ENCODE peak calls at places on chromosome 7, in seven cellular contexts. X is Panc1; J is left lung; O is stimulated activated naive B cell treated with anti-CD40 and anti-IgM and Interleukin-4, amounts not matched to agents 10 μg/mL and 1 μg/mL and 100 μg/mL, for 72 hours; T is heart left ventricle; B is A549; L is esophagus mucosa. G is an unnamed sample.

GRCh38 chr7:16420649-16421332 is 547 bp downstream of the CRPPA start:
- ATAC-seq in X (peak; percentile 91), J (peak; percentile 92), O (peak; percentile 91), T (peak; percentile 92), B (peak; percentile 96), L (peak; percentile 94), G (peak; percentile 96)

GRCh38 chr7:44630791-44631457 is 24.5 kb downstream of the OGDH start:
- ATAC-seq in X (no peak), J (peak; percentile 7), O (no peak), T (no peak), B (no peak), L (no peak), G (no peak)

GRCh38 chr7:134789967-134790685 is 10.7 kb downstream of the CALD1 start:
- ATAC-seq in X (no peak), J (peak; percentile 75), O (no peak), T (peak; percentile 90), B (peak; percentile 34), L (no peak), G (no peak)

GRCh38 chr7:134298902-134299683 is 17.6 kb downstream of the SLC35B4 start:
- ATAC-seq in X (no peak), J (peak; percentile 46), O (no peak), T (no peak), B (peak; percentile 43), L (no peak), G (no peak)

GRCh38 chr7:148481147-148481526 is 109.4 kb upstream of the C7orf33 start:
- ATAC-seq in X (no peak), J (no peak), O (no peak), T (no peak), B (no peak), L (no peak), G (no peak)

GRCh38 chr7:136687693-136688322 is 180.6 kb upstream of the CHRM2 start:
- ATAC-seq in X (no peak), J (no peak), O (no peak), T (no peak), B (peak; percentile 41), L (no peak), G (no peak)

GRCh38 chr7:114944742-114945625 is 23.1 kb downstream of the MDFIC start:
- ATAC-seq in X (no peak), J (peak; percentile 82), O (no peak), T (peak; percentile 99), B (no peak), L (no peak), G (no peak)

GRCh38 chr7:17098515-17098914 is 199.9 kb upstream of the AHR start:
- ATAC-seq in X (no peak), J (peak; percentile 76), O (no peak), T (no peak), B (peak; percentile 23), L (no peak), G (no peak)

GRCh38 chr7:101390901-101391301 is 28.2 kb downstream of the COL26A1 start:
- ATAC-seq in X (peak; percentile 74), J (no peak), O (peak; percentile 99), T (peak; percentile 63), B (no peak), L (peak; percentile 31), G (peak; percentile 97)

GRCh38 chr7:22114440-22114981 is 168.8 kb upstream of the CDCA7L start:
- ATAC-seq in X (no peak), J (no peak), O (no peak), T (peak; percentile 59), B (no peak), L (peak; percentile 12), G (no peak)

GRCh38 chr7:129686063-129686462 is 74.5 kb downstream of the NRF1 start:
- ATAC-seq in X (no peak), J (no peak), O (no peak), T (no peak), B (no peak), L (no peak), G (no peak)

GRCh38 chr7:44617225-44617885 is 10.9 kb downstream of the OGDH start:
- ATAC-seq in X (no peak), J (no peak), O (peak; percentile 78), T (peak; percentile 33), B (no peak), L (no peak), G (peak; percentile 47)

GRCh38 chr7:106604303-106604918 is 56.5 kb downstream of the CCDC71L start:
- ATAC-seq in X (no peak), J (no peak), O (no peak), T (no peak), B (no peak), L (peak; percentile 77), G (no peak)

G was measured in stimulated activated memory B cell treated with anti-CD40 and anti-IgM and Interleukin-4, amounts not matched to agents 10 μg/mL and 1 μg/mL and 100 μg/mL, for 72 hours.